ENCODE peak calls at places on chromosomes 5 and 9, in four cellular contexts. One of them, this sample, is unnamed.

GRCh38 chr5:127302509-127302908 is 11.9 kb downstream of the MEGF10 start:
- DNase-seq in NCI-H69: no peak
- DNase-seq in RWPE1: no peak
- DNase-seq in activated naive CD4-positive, alpha-beta T cell: no peak
- DNase-seq in this sample: no peak

GRCh38 chr5:150152636-150153462 is 2.8 kb downstream of the PDGFRB start:
- DNase-seq in NCI-H69: no peak
- DNase-seq in RWPE1: no peak
- DNase-seq in activated naive CD4-positive, alpha-beta T cell: no peak
- DNase-seq in this sample: no peak

GRCh38 chr5:150066901-150067396 is 19.4 kb downstream of the CSF1R start:
- DNase-seq in NCI-H69: no peak
- DNase-seq in RWPE1: peak; percentile 62
- DNase-seq in activated naive CD4-positive, alpha-beta T cell: no peak
- DNase-seq in this sample: peak; percentile 60

GRCh38 chr5:157520911-157521703 is 54.5 kb downstream of the ADAM19 start:
- DNase-seq in NCI-H69: no peak
- DNase-seq in RWPE1: peak; percentile 25
- DNase-seq in activated naive CD4-positive, alpha-beta T cell: no peak
- DNase-seq in this sample: no peak

GRCh38 chr5:174559141-174559540 is 165.2 kb upstream of the MSX2 start:
- DNase-seq in NCI-H69: no peak
- DNase-seq in RWPE1: peak; percentile 47
- DNase-seq in activated naive CD4-positive, alpha-beta T cell: no peak
- DNase-seq in this sample: peak; percentile 41

GRCh38 chr9:70577671-70578070 is 163.2 kb upstream of the KLF9 start:
- DNase-seq in NCI-H69: no peak
- DNase-seq in RWPE1: no peak
- DNase-seq in activated naive CD4-positive, alpha-beta T cell: no peak
- DNase-seq in this sample: no peak

GRCh38 chr5:116360008-116360853 is 214.4 kb downstream of the SEMA6A start:
- DNase-seq in NCI-H69: peak; percentile 98
- DNase-seq in RWPE1: no peak
- DNase-seq in activated naive CD4-positive, alpha-beta T cell: no peak
- DNase-seq in this sample: no peak

GRCh38 chr5:156475182-156475830 is 148.3 kb downstream of the SGCD start:
- DNase-seq in NCI-H69: peak; percentile 41
- DNase-seq in RWPE1: no peak
- DNase-seq in activated naive CD4-positive, alpha-beta T cell: no peak
- DNase-seq in this sample: no peak

GRCh38 chr9:82354260-82354659 is 365.7 kb downstream of the SPATA31D1 start:
- DNase-seq in NCI-H69: no peak
- DNase-seq in RWPE1: peak; percentile 96
- DNase-seq in activated naive CD4-positive, alpha-beta T cell: no peak
- DNase-seq in this sample: peak; percentile 97

GRCh38 chr5:135228236-135228635 is 170.8 kb downstream of the MACROH2A1 start:
- DNase-seq in NCI-H69: no peak
- DNase-seq in RWPE1: no peak
- DNase-seq in activated naive CD4-positive, alpha-beta T cell: no peak
- DNase-seq in this sample: no peak

GRCh38 chr9:114477642-114478041 is 27.6 kb downstream of the WHRN start:
- DNase-seq in NCI-H69: no peak
- DNase-seq in RWPE1: no peak
- DNase-seq in activated naive CD4-positive, alpha-beta T cell: no peak
- DNase-seq in this sample: no peak

GRCh38 chr5:42889311-42889933 is 77.7 kb upstream of the SELENOP start:
- DNase-seq in NCI-H69: peak; percentile 74
- DNase-seq in RWPE1: peak; percentile 78
- DNase-seq in activated naive CD4-positive, alpha-beta T cell: peak; percentile 25
- DNase-seq in this sample: peak; percentile 65

GRCh38 chr9:113388833-113389232 is 12.0 kb upstream of the HDHD3 start:
- DNase-seq in NCI-H69: no peak
- DNase-seq in RWPE1: no peak
- DNase-seq in activated naive CD4-positive, alpha-beta T cell: no peak
- DNase-seq in this sample: no peak

GRCh38 chr5:68419101-68419636 is 203.6 kb downstream of the PIK3R1 start:
- DNase-seq in NCI-H69: no peak
- DNase-seq in RWPE1: no peak
- DNase-seq in activated naive CD4-positive, alpha-beta T cell: no peak
- DNase-seq in this sample: no peak

GRCh38 chr9:106025449-106025848 is 331.1 kb downstream of the TMEM38B start:
- DNase-seq in NCI-H69: peak; percentile 6
- DNase-seq in RWPE1: no peak
- DNase-seq in activated naive CD4-positive, alpha-beta T cell: no peak
- DNase-seq in this sample: no peak

GRCh38 chr9:1319436-1319835 is 269.3 kb downstream of the DMRT2 start:
- DNase-seq in NCI-H69: no peak
- DNase-seq in RWPE1: no peak
- DNase-seq in activated naive CD4-positive, alpha-beta T cell: no peak
- DNase-seq in this sample: no peak

GRCh38 chr5:119078870-119079269 is 8.0 kb downstream of the DMXL1 start:
- DNase-seq in NCI-H69: no peak
- DNase-seq in RWPE1: no peak
- DNase-seq in activated naive CD4-positive, alpha-beta T cell: no peak
- DNase-seq in this sample: peak; percentile 59

GRCh38 chr5:116415989-116416388 is 158.6 kb downstream of the SEMA6A start:
- DNase-seq in NCI-H69: no peak
- DNase-seq in RWPE1: no peak
- DNase-seq in activated naive CD4-positive, alpha-beta T cell: no peak
- DNase-seq in this sample: no peak

GRCh38 chr5:82259172-82259800 is 18.9 kb downstream of the RPS23 start:
- DNase-seq in NCI-H69: peak; percentile 49
- DNase-seq in RWPE1: peak; percentile 20
- DNase-seq in activated naive CD4-positive, alpha-beta T cell: no peak
- DNase-seq in this sample: peak; percentile 10

GRCh38 chr9:95891067-95891466 is 15.6 kb downstream of the ERCC6L2 start:
- DNase-seq in NCI-H69: no peak
- DNase-seq in RWPE1: no peak
- DNase-seq in activated naive CD4-positive, alpha-beta T cell: no peak
- DNase-seq in this sample: no peak

GRCh38 chr9:130713286-130713975 is 19.9 kb downstream of the EXOSC2 start:
- DNase-seq in NCI-H69: peak; percentile 66
- DNase-seq in RWPE1: no peak
- DNase-seq in activated naive CD4-positive, alpha-beta T cell: no peak
- DNase-seq in this sample: no peak

GRCh38 chr5:91141642-91142041 is 241.5 kb downstream of the ARRDC3 start:
- DNase-seq in NCI-H69: no peak
- DNase-seq in RWPE1: no peak
- DNase-seq in activated naive CD4-positive, alpha-beta T cell: no peak
- DNase-seq in this sample: no peak

GRCh38 chr9:123138156-123138555 is 104.7 kb downstream of the GPR21 start:
- DNase-seq in NCI-H69: peak; percentile 10
- DNase-seq in RWPE1: no peak
- DNase-seq in activated naive CD4-positive, alpha-beta T cell: no peak
- DNase-seq in this sample: no peak

GRCh38 chr5:137254153-137254552 is 245.0 kb downstream of the SPOCK1 start:
- DNase-seq in NCI-H69: no peak
- DNase-seq in RWPE1: no peak
- DNase-seq in activated naive CD4-positive, alpha-beta T cell: no peak
- DNase-seq in this sample: no peak

GRCh38 chr5:116343961-116344360 is 230.7 kb downstream of the SEMA6A start:
- DNase-seq in NCI-H69: peak; percentile 66
- DNase-seq in RWPE1: no peak
- DNase-seq in activated naive CD4-positive, alpha-beta T cell: no peak
- DNase-seq in this sample: no peak

GRCh38 chr5:171261904-171262303 is 47.1 kb upstream of the TLX3 start:
- DNase-seq in NCI-H69: no peak
- DNase-seq in RWPE1: no peak
- DNase-seq in activated naive CD4-positive, alpha-beta T cell: no peak
- DNase-seq in this sample: no peak

GRCh38 chr9:27151693-27152397 is 42.8 kb downstream of the TEK start:
- DNase-seq in NCI-H69: no peak
- DNase-seq in RWPE1: peak; percentile 38
- DNase-seq in activated naive CD4-positive, alpha-beta T cell: no peak
- DNase-seq in this sample: peak; percentile 30

GRCh38 chr5:125375143-125375542 is 628.7 kb upstream of the ZNF608 start:
- DNase-seq in NCI-H69: peak; percentile 94
- DNase-seq in RWPE1: no peak
- DNase-seq in activated naive CD4-positive, alpha-beta T cell: no peak
- DNase-seq in this sample: no peak

GRCh38 chr9:19424176-19424779 is 15.5 kb downstream of the ACER2 start:
- DNase-seq in NCI-H69: no peak
- DNase-seq in RWPE1: no peak
- DNase-seq in activated naive CD4-positive, alpha-beta T cell: no peak
- DNase-seq in this sample: no peak

GRCh38 chr5:171484460-171484899 is 65.0 kb downstream of the FGF18 start:
- DNase-seq in NCI-H69: peak; percentile 33
- DNase-seq in RWPE1: peak; percentile 88
- DNase-seq in activated naive CD4-positive, alpha-beta T cell: peak; percentile 39
- DNase-seq in this sample: no peak

GRCh38 chr9:126983767-126984166 is 69.2 kb downstream of the RALGPS1 start:
- DNase-seq in NCI-H69: no peak
- DNase-seq in RWPE1: no peak
- DNase-seq in activated naive CD4-positive, alpha-beta T cell: no peak
- DNase-seq in this sample: no peak

GRCh38 chr5:127031147-127031862 is 947 bp upstream of the MARCHF3 start:
- DNase-seq in NCI-H69: peak; percentile 77
- DNase-seq in RWPE1: no peak
- DNase-seq in activated naive CD4-positive, alpha-beta T cell: no peak
- DNase-seq in this sample: no peak

GRCh38 chr5:473344-474192 is 30.6 kb downstream of the EXOC3 start:
- DNase-seq in NCI-H69: peak; percentile 84
- DNase-seq in RWPE1: peak; percentile 29
- DNase-seq in activated naive CD4-positive, alpha-beta T cell: peak; percentile 32
- DNase-seq in this sample: peak; percentile 60

GRCh38 chr9:134057751-134058701 is 9.8 kb downstream of the BRD3 start:
- DNase-seq in NCI-H69: no peak
- DNase-seq in RWPE1: no peak
- DNase-seq in activated naive CD4-positive, alpha-beta T cell: no peak
- DNase-seq in this sample: no peak

GRCh38 chr9:71812385-71812784 is 44.1 kb upstream of the CEMIP2 start:
- DNase-seq in NCI-H69: peak; percentile 61
- DNase-seq in RWPE1: no peak
- DNase-seq in activated naive CD4-positive, alpha-beta T cell: no peak
- DNase-seq in this sample: no peak

GRCh38 chr5:37859805-37860204 is 20.0 kb upstream of the GDNF start:
- DNase-seq in NCI-H69: peak; percentile 80
- DNase-seq in RWPE1: no peak
- DNase-seq in activated naive CD4-positive, alpha-beta T cell: no peak
- DNase-seq in this sample: no peak

GRCh38 chr9:137969685-137970084 is 92.1 kb downstream of the CACNA1B start:
- DNase-seq in NCI-H69: no peak
- DNase-seq in RWPE1: no peak
- DNase-seq in activated naive CD4-positive, alpha-beta T cell: no peak
- DNase-seq in this sample: no peak